ENCODE peak calls at places on chromosomes 12 and 14, in four cellular contexts. One of them, this sample, is unnamed.

GRCh38 chr12:48198619-48198973 is 4.5 kb downstream of the OR10AD1 start:
- DNase-seq in PC-3: no peak
- DNase-seq in GM23338: peak; percentile 56
- DNase-seq in neural progenitor cell: no peak
- DNase-seq in this sample: peak; percentile 70

GRCh38 chr12:110279976-110280783 is 867 bp upstream of the ATP2A2 start:
- DNase-seq in PC-3: peak; percentile 79
- DNase-seq in GM23338: peak; percentile 78
- DNase-seq in neural progenitor cell: peak; percentile 27
- DNase-seq in this sample: peak; percentile 77

GRCh38 chr12:31201382-31201781 is 124.6 kb downstream of the SINHCAF start:
- DNase-seq in PC-3: no peak
- DNase-seq in GM23338: no peak
- DNase-seq in neural progenitor cell: no peak
- DNase-seq in this sample: no peak

GRCh38 chr14:59215353-59215752 is 26.9 kb downstream of the DAAM1 start:
- DNase-seq in PC-3: no peak
- DNase-seq in GM23338: no peak
- DNase-seq in neural progenitor cell: no peak
- DNase-seq in this sample: peak; percentile 69

GRCh38 chr12:46450279-46450748 is 77.7 kb upstream of the SLC38A2 start:
- DNase-seq in PC-3: peak; percentile 65
- DNase-seq in GM23338: no peak
- DNase-seq in neural progenitor cell: no peak
- DNase-seq in this sample: no peak

GRCh38 chr12:94973202-94973601 is 30.3 kb downstream of the NDUFA12 start:
- DNase-seq in PC-3: no peak
- DNase-seq in GM23338: no peak
- DNase-seq in neural progenitor cell: no peak
- DNase-seq in this sample: no peak

GRCh38 chr12:130646690-130647089 is 69.4 kb downstream of the RIMBP2 start:
- DNase-seq in PC-3: no peak
- DNase-seq in GM23338: no peak
- DNase-seq in neural progenitor cell: no peak
- DNase-seq in this sample: no peak

GRCh38 chr12:50825372-50825838 is 17.3 kb upstream of the TMPRSS12 start:
- DNase-seq in PC-3: peak; percentile 76
- DNase-seq in GM23338: peak; percentile 63
- DNase-seq in neural progenitor cell: peak; percentile 37
- DNase-seq in this sample: peak; percentile 86

GRCh38 chr12:24719293-24719721 is 229.6 kb downstream of the BCAT1 start:
- DNase-seq in PC-3: no peak
- DNase-seq in GM23338: no peak
- DNase-seq in neural progenitor cell: no peak
- DNase-seq in this sample: peak; percentile 42

GRCh38 chr12:25810683-25811082 is 147.8 kb upstream of the RASSF8 start:
- DNase-seq in PC-3: no peak
- DNase-seq in GM23338: no peak
- DNase-seq in neural progenitor cell: no peak
- DNase-seq in this sample: no peak

GRCh38 chr12:131910302-131911110 is 16.1 kb downstream of the ULK1 start:
- DNase-seq in PC-3: peak; percentile 53
- DNase-seq in GM23338: no peak
- DNase-seq in neural progenitor cell: no peak
- DNase-seq in this sample: no peak

GRCh38 chr14:101467181-101467926 is 93.9 kb upstream of the DIO3 start:
- DNase-seq in PC-3: no peak
- DNase-seq in GM23338: no peak
- DNase-seq in neural progenitor cell: no peak
- DNase-seq in this sample: no peak

GRCh38 chr12:817941-818600 is 65.7 kb downstream of the WNK1 start:
- DNase-seq in PC-3: no peak
- DNase-seq in GM23338: no peak
- DNase-seq in neural progenitor cell: no peak
- DNase-seq in this sample: no peak

GRCh38 chr12:123559468-123559867 is 24.9 kb upstream of the TMED2 start:
- DNase-seq in PC-3: no peak
- DNase-seq in GM23338: no peak
- DNase-seq in neural progenitor cell: no peak
- DNase-seq in this sample: no peak

GRCh38 chr14:89040080-89040437 is 215.6 kb downstream of the TTC8 start:
- DNase-seq in PC-3: no peak
- DNase-seq in GM23338: no peak
- DNase-seq in neural progenitor cell: no peak
- DNase-seq in this sample: no peak

GRCh38 chr14:99686557-99687283 is 2.6 kb downstream of the CYP46A1 start:
- DNase-seq in PC-3: no peak
- DNase-seq in GM23338: no peak
- DNase-seq in neural progenitor cell: no peak
- DNase-seq in this sample: no peak

GRCh38 chr14:54211562-54212308 is 185.1 kb upstream of the CDKN3 start:
- DNase-seq in PC-3: peak; percentile 99
- DNase-seq in GM23338: no peak
- DNase-seq in neural progenitor cell: no peak
- DNase-seq in this sample: peak; percentile 93

GRCh38 chr12:98136544-98136943 is 378.8 kb upstream of the TMPO start:
- DNase-seq in PC-3: no peak
- DNase-seq in GM23338: no peak
- DNase-seq in neural progenitor cell: no peak
- DNase-seq in this sample: no peak

GRCh38 chr12:45369065-45369464 is 153.2 kb downstream of the ANO6 start:
- DNase-seq in PC-3: peak; percentile 56
- DNase-seq in GM23338: no peak
- DNase-seq in neural progenitor cell: no peak
- DNase-seq in this sample: peak; percentile 74

GRCh38 chr14:23865502-23865901 is 88.1 kb upstream of the DHRS4 start:
- DNase-seq in PC-3: peak; percentile 27
- DNase-seq in GM23338: no peak
- DNase-seq in neural progenitor cell: no peak
- DNase-seq in this sample: no peak

GRCh38 chr12:124566181-124567034 is 1.0 kb downstream of the NCOR2 start:
- DNase-seq in PC-3: peak; percentile 74
- DNase-seq in GM23338: peak; percentile 91
- DNase-seq in neural progenitor cell: peak; percentile 88
- DNase-seq in this sample: peak; percentile 92

GRCh38 chr14:104434214-104435076 is 145.1 kb upstream of the C14orf180 start:
- DNase-seq in PC-3: no peak
- DNase-seq in GM23338: no peak
- DNase-seq in neural progenitor cell: no peak
- DNase-seq in this sample: no peak

GRCh38 chr12:70418101-70418500 is 52.0 kb downstream of the KCNMB4 start:
- DNase-seq in PC-3: no peak
- DNase-seq in GM23338: no peak
- DNase-seq in neural progenitor cell: no peak
- DNase-seq in this sample: peak; percentile 91

GRCh38 chr12:43891856-43892574 is 56.1 kb downstream of the TMEM117 start:
- DNase-seq in PC-3: peak; percentile 72
- DNase-seq in GM23338: no peak
- DNase-seq in neural progenitor cell: no peak
- DNase-seq in this sample: no peak

DNA sequence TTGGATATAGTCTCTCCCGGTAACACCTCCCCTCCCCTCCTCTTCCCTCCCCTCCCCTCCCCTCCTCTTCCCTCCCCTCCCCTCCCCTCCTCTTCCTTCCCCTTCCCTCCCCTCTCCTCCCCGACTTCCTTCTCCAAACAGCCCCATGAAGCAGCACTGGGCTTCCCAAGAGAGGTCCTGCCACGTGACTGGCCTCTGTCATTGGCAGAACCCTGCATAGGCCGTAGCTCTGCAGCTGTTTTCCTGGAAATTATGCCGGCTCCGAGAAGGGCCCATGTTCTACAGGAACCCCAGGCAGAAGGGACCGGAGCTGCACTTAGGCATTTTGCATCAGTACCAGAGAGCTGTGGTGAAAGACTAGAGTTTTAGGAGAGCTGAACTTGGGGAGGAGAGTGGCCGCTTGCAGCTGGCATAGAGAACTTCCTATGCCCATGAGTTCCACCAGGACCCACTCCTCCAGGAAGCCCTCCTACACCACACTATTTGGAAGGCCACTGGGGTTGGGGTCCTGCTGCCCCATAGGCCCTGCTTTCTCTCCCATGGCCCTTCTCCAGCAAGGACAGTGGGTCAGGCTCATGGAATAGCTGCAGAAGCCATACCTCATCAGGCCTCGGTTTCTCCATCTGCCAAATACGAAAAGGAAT is 5.1 kb upstream of the TNFAIP2 start:
- DNase-seq in PC-3: no peak
- DNase-seq in GM23338: no peak
- DNase-seq in neural progenitor cell: no peak
- DNase-seq in this sample: peak; percentile 28
- TF ChIP-seq EZH2phosphoT487 in PC-3: no peak
- TF ChIP-seq EZH2phosphoT487 in GM23338: no peak
- TF ChIP-seq EZH2phosphoT487 in neural progenitor cell: no peak
- TF ChIP-seq EZH2phosphoT487 in this sample: no peak

GRCh38 chr14:36521598-36522345 is 1.7 kb upstream of the NKX2-1 start:
- DNase-seq in PC-3: no peak
- DNase-seq in GM23338: peak; percentile 79
- DNase-seq in neural progenitor cell: peak; percentile 77
- DNase-seq in this sample: no peak
- TF ChIP-seq EZH2 in PC-3: no peak
- TF ChIP-seq EZH2 in GM23338: peak; percentile 93
- TF ChIP-seq EZH2 in neural progenitor cell: peak; percentile 61
- TF ChIP-seq EZH2 in this sample: no peak

GRCh38 chr12:106163712-106164111 is 25.0 kb upstream of the NUAK1 start:
- DNase-seq in PC-3: no peak
- DNase-seq in GM23338: no peak
- DNase-seq in neural progenitor cell: no peak
- DNase-seq in this sample: no peak
- TF ChIP-seq EZH2phosphoT487 in PC-3: no peak
- TF ChIP-seq EZH2phosphoT487 in GM23338: no peak
- TF ChIP-seq EZH2phosphoT487 in neural progenitor cell: no peak
- TF ChIP-seq EZH2phosphoT487 in this sample: no peak

GRCh38 chr14:74241611-74242005 is 2.4 kb downstream of the VSX2 start:
- DNase-seq in PC-3: no peak
- DNase-seq in GM23338: no peak
- DNase-seq in neural progenitor cell: no peak
- DNase-seq in this sample: no peak
- TF ChIP-seq EZH2 in PC-3: no peak
- TF ChIP-seq EZH2 in GM23338: peak; percentile 97
- TF ChIP-seq EZH2 in neural progenitor cell: peak; percentile 30
- TF ChIP-seq EZH2 in this sample: peak; percentile 96

DNA sequence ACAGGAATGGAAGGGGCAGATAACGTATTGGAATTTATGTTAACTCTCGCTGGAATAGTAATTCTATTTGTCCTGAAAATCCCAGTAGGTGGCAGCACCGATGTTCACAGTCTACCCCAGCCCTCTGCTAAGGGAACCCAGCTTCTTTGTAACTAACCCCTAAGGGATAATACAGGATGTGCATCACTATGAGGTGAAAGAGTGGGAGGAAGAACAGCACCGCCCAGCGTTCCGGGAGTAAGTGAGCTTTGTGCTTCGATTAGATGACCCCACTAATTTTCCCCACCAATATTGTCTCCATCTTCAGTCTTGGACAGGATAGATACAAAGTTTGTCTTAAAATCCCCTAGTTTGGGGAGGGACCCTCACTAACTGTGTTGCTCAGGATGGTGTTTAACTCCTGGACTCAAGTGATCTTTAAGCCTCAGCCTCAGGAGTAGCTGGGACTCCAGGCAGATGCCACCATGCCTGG is 2.7 kb downstream of the SLC2A3 start:
- DNase-seq in PC-3: peak; percentile 85
- DNase-seq in GM23338: peak; percentile 97
- DNase-seq in neural progenitor cell: peak; percentile 91
- DNase-seq in this sample: peak; percentile 97
- TF ChIP-seq EZH2phosphoT487 in PC-3: no peak
- TF ChIP-seq EZH2phosphoT487 in GM23338: no peak
- TF ChIP-seq EZH2phosphoT487 in neural progenitor cell: no peak
- TF ChIP-seq EZH2phosphoT487 in this sample: no peak